ENCODE peak calls at places on chromosomes 12 and 14, in ten cellular contexts. H is AG09309; U is nucleus accumbens; J is HTR-8/SVneo; R is NB4; D is Panc1; N is astrocyte of the spinal cord; B is mesenchymal stem cell; V is stimulated activated CD8-positive, alpha-beta memory T cell treated with anti-CD3 and anti-CD28 coated beads, Interleukin-7, amount 100 ng/mL, for 4 hours; S is stomach. P is an unnamed sample.
A peak's percentile ranks its signal among the peaks of the same experiment; 100 is the strongest.

GRCh38 chr12:106302401-106303201 is at the start of gene TCP11L2:
- DNase-seq in H (no peak), U (peak; percentile 88), J (peak; percentile 72), R (peak; percentile 86), D (no peak), N (peak; percentile 80), B (peak; percentile 86), V (peak; percentile 85), S (peak; percentile 91), P (peak; percentile 85)

GRCh38 chr12:76637807-76638206 is 78.2 kb upstream of the OSBPL8 start:
- DNase-seq in H (no peak), U (no peak), J (peak; percentile 43), R (no peak), D (no peak), N (peak; percentile 12), B (peak; percentile 20), V (no peak), S (no peak), P (no peak)

GRCh38 chr12:109452489-109452888 is 24.6 kb downstream of the KCTD10 start:
- DNase-seq in H (no peak), U (no peak), J (no peak), R (no peak), D (no peak), N (no peak), B (no peak), V (no peak), S (no peak), P (no peak)

GRCh38 chr12:30991466-30991865 is 64.9 kb downstream of the TSPAN11 start:
- DNase-seq in H (no peak), U (no peak), J (no peak), R (no peak), D (no peak), N (no peak), B (no peak), V (no peak), S (no peak), P (no peak)

GRCh38 chr14:37697489-37698121 is 102.2 kb downstream of the TTC6 start:
- DNase-seq in H (peak; percentile 23), U (no peak), J (peak; percentile 31), R (no peak), D (no peak), N (peak; percentile 73), B (peak; percentile 60), V (no peak), S (no peak), P (no peak)

GRCh38 chr12:63909746-63910145 is 65.2 kb downstream of the SRGAP1 start:
- DNase-seq in H (no peak), U (no peak), J (no peak), R (no peak), D (no peak), N (no peak), B (no peak), V (no peak), S (no peak), P (no peak)

GRCh38 chr12:58487280-58488141 is 432.8 kb downstream of the LRIG3 start:
- DNase-seq in H (peak; percentile 96), U (no peak), J (peak; percentile 30), R (peak; percentile 30), D (no peak), N (peak; percentile 71), B (peak; percentile 33), V (no peak), S (no peak), P (no peak)

GRCh38 chr12:124805876-124806668 is 57.6 kb downstream of the SCARB1 start:
- DNase-seq in H (no peak), U (no peak), J (no peak), R (no peak), D (no peak), N (no peak), B (no peak), V (no peak), S (no peak), P (no peak)

GRCh38 chr12:131205534-131205933 is 251.8 kb downstream of the ADGRD1 start:
- DNase-seq in H (no peak), U (no peak), J (no peak), R (no peak), D (no peak), N (no peak), B (no peak), V (no peak), S (no peak), P (no peak)

GRCh38 chr12:95582230-95583058 is 31.2 kb upstream of the USP44 start:
- DNase-seq in H (no peak), U (no peak), J (peak; percentile 62), R (peak; percentile 27), D (no peak), N (peak; percentile 57), B (peak; percentile 54), V (no peak), S (no peak), P (no peak)

GRCh38 chr12:5088586-5089264 is 45.0 kb downstream of the KCNA5 start:
- DNase-seq in H (peak; percentile 78), U (no peak), J (no peak), R (no peak), D (no peak), N (peak; percentile 78), B (peak; percentile 24), V (no peak), S (no peak), P (peak; percentile 14)

GRCh38 chr14:71532790-71533189 is 399.4 kb upstream of the RGS6 start:
- DNase-seq in H (no peak), U (no peak), J (no peak), R (no peak), D (no peak), N (no peak), B (no peak), V (no peak), S (no peak), P (no peak)

GRCh38 chr14:34064349-34064748 is 113.5 kb upstream of the EGLN3 start:
- DNase-seq in H (no peak), U (no peak), J (no peak), R (no peak), D (no peak), N (peak; percentile 64), B (no peak), V (no peak), S (peak; percentile 31), P (peak; percentile 82)

GRCh38 chr14:101200008-101200649 is 296.6 kb upstream of the RTL1 start:
- DNase-seq in H (no peak), U (no peak), J (no peak), R (no peak), D (no peak), N (no peak), B (no peak), V (no peak), S (no peak), P (peak; percentile 8)

P was measured in uterus.